ENCODE peak calls at places on chromosomes 11 and 22, in four cellular contexts. T is HepG2, D is HCT116, O is K562. Y is an unnamed sample.

GRCh38 chr22:24543679-24544243 is 11.2 kb downstream of the GUCD1 start:
- DNase-seq in T (no peak), D (no peak), O (no peak), Y (no peak)

GRCh38 chr22:17266261-17266971 is 47.2 kb upstream of the ADA2 start:
- DNase-seq in T (no peak), D (no peak), O (no peak), Y (no peak)

GRCh38 chr11:64842851-64843841 is 1.3 kb downstream of the CDC42BPG start:
- DNase-seq in T (peak; percentile 70), D (no peak), O (peak; percentile 71), Y (no peak)

GRCh38 chr11:6468712-6469495 is 4.8 kb downstream of the TRIM3 start:
- DNase-seq in T (peak; percentile 57), D (peak; percentile 60), O (peak; percentile 95), Y (no peak)

GRCh38 chr11:58647141-58647699 is 24.8 kb downstream of the CNTF start:
- DNase-seq in T (no peak), D (no peak), O (no peak), Y (no peak)

GRCh38 chr22:29314074-29314473 is 1.4 kb downstream of the RASL10A start:
- DNase-seq in T (no peak), D (no peak), O (no peak), Y (no peak)

GRCh38 chr11:66880484-66881211 is 23.8 kb downstream of the LRFN4 start:
- DNase-seq in T (no peak), D (no peak), O (no peak), Y (no peak)

GRCh38 chr11:19400296-19400695 is 159.6 kb upstream of the E2F8 start:
- DNase-seq in T (no peak), D (no peak), O (no peak), Y (no peak)

GRCh38 chr11:102530558-102530957 is at the start of gene MMP7:
- DNase-seq in T (no peak), D (no peak), O (no peak), Y (no peak)

GRCh38 chr11:57649826-57650738 is at the start of gene YPEL4:
- DNase-seq in T (no peak), D (no peak), O (peak; percentile 83), Y (no peak)

DNA sequence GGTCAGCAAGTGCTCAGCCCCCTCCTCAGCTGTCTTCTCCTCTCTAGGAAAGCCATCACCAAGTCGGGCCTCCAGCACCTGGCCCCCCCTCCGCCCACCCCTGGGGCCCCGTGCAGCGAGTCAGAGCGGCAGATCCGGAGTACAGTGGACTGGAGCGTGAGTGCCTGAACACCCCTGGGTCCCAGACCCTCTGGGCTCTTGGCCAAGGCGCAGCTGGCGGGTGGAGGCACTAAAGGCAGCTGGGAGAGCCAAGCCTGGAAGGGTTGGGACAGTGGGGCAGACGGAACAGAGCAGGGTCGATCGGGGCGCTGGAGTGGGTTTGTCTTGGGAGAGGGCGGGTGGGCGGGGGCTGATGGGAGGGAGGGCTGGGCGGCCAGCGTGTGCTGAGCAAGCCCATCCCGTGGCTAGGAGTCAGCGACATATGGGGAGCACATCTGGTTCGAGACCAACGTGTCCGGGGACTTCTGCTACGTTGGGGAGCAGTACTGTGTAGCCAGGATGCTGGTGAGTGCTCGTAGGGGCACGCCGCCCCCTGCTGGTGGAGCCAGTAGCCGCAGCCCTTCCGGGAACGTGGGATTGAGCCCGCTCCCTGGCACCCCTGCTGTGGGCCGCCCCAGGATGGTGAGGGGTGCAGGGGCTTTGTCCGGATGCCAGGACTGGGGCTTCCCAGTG is 14.1 kb upstream of the MDK start:
- DNase-seq in T (peak; percentile 25), D (no peak), O (peak; percentile 63), Y (no peak)
- TF ChIP-seq TCF7L2 in T (no peak), D (no peak), O (no peak), Y (no peak)

DNA sequence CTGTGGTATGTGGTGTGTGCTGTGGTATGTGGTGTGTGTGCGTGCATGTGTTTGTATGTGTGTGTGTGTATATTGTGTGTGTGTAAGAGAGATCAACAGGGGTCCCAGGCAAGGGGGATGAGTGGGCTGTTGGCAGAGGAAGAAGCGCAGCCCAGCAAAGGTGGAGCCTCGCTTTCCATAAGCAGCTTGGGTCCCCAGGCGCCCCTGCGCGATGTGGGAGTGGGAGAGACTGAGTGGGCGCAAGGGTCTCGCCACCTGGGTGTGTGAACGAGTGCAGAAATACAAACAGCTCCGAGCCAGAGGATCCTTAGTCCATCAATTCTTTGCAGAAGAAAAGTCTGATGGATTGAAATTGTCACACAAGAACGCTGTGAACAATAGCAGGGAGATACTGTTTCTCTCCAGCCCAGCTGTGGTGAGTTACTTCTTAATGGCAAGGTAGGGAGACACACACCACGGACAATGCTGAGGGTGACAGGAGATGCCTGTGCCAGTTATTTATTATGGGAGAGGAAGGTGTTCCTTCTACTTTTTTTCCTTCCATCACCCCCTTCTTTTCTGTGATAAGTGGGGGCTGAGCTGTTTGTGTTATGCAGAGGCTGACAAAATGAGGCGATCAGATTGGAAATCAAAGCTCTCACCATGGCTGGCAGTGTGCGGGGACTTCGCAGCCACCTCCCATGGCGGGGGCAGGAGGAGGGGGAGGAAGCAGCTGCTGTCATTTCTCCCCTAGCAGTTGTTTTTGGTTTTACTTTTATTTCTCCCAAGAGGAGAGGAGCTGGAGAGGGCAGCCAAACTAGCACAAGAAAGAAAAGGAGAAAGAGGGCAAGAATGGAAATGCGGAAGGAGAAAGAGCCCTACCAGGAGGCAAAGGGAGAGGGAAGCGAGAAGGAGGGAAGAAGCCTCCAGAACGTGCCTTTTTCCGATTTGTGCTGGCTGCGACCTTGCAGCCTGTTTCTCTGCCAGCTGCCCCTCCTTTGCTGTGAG is 755.7 kb downstream of the NTM start:
- DNase-seq in T (no peak), D (no peak), O (no peak), Y (no peak)
- TF ChIP-seq REST in T (no peak), D (no peak), O (no peak), Y (no peak)

GRCh38 chr11:78039391-78039918 is 16.4 kb upstream of the KCTD14 start:
- DNase-seq in T (no peak), D (no peak), O (no peak), Y (no peak)

GRCh38 chr11:78042858-78043257 is 19.8 kb upstream of the KCTD14 start:
- DNase-seq in T (no peak), D (no peak), O (no peak), Y (no peak)

GRCh38 chr11:78039919-78040671 is 17.0 kb upstream of the KCTD14 start:
- DNase-seq in T (peak; percentile 67), D (no peak), O (peak; percentile 82), Y (no peak)

GRCh38 chr11:78041843-78042455 is 18.9 kb upstream of the KCTD14 start:
- DNase-seq in T (no peak), D (no peak), O (no peak), Y (no peak)

GRCh38 chr11:78040691-78041379 is 17.8 kb upstream of the KCTD14 start:
- DNase-seq in T (no peak), D (no peak), O (peak; percentile 66), Y (no peak)
- TF ChIP-seq POLR2AphosphoS5 in T (no peak), D (no peak), O (no peak), Y (no peak)

GRCh38 chr22:48594757-48595510 is 1232.7 kb downstream of the BRD1 start:
- DNase-seq in T (no peak), D (no peak), O (no peak), Y (no peak)

GRCh38 chr22:48593551-48593950 is 1234.1 kb downstream of the BRD1 start:
- DNase-seq in T (no peak), D (no peak), O (no peak), Y (no peak)

GRCh38 chr22:48592931-48593330 is 1234.7 kb downstream of the BRD1 start:
- DNase-seq in T (no peak), D (no peak), O (no peak), Y (no peak)

GRCh38 chr22:48595511-48595905 is 1232.2 kb downstream of the BRD1 start:
- DNase-seq in T (no peak), D (no peak), O (no peak), Y (no peak)

DNA sequence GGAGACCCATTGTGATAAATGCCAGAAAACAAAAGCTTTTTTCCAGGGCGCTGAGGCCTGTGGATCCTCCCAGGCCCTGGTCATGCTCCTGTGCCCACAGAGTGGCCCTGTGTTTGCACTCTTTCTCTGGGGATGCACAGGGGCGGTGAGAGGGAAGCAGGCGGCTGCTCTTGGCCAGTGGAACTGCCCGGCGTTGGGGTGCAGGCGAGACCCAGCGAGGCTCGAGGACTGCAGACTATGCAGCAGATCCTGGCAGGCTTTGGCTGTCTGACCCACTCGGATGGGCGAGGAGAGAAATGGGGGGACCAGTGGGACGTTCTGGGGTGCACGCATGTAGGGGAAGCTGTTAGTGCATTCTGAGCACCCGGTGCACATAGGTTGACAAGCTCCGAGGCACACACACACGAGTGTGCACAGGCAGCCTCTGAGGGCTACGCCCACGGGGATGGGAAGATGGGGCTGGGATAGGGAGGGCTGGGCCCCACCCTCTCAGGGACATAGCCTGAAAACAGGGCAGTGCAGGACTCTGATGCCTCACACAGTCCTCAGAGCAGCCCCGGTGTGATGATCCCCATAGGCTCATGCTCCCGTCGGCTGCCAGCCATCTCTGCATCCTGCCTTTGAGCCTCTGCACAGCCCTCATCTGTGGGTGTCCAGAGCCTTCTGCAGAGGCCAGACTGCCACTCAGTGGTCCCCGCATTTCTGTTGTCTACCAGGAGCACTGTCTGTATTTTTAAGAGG is 1233.5 kb downstream of the BRD1 start:
- DNase-seq in T (no peak), D (no peak), O (no peak), Y (no peak)
- TF ChIP-seq TCF7L2 in T (no peak), D (no peak), O (no peak), Y (no peak)

GRCh38 chr22:27318516-27318915 is 483.0 kb downstream of the MN1 start:
- DNase-seq in T (no peak), D (no peak), O (no peak), Y (no peak)
- TF ChIP-seq REST in T (no peak), D (no peak), O (no peak), Y (no peak)

DNA sequence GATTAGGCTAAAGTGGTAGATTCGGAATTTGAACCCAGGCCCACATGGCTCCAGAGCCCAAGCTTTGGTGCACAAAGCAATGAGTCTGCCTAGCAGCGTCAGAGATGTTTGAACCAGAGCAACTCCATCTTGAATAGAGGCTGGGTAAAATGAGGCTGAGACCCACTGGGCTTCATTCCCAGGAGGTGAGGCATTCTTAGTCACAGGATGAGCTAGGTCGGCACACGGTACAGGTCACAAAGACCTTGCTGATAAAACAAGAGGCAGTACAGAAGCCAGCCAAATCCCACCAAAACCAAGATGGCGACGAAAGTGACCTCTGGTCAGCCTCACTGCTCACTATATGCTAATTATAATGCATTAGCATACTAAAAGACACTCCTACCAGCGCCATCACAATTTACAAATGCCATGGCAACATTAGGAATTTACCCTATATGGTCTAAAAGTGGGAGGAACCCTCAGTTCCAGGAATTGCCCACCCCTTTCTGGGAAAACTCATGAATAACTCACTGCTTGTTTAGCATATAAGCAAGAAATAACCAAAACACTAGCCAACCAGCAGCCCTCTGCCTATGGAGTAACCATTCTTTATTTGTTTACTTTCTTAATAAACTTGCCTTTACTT is 40.3 kb upstream of the DAGLA start:
- DNase-seq in T (no peak), D (no peak), O (no peak), Y (no peak)
- TF ChIP-seq POLR2AphosphoS5 in T (no peak), D (no peak), O (no peak), Y (no peak)

DNA sequence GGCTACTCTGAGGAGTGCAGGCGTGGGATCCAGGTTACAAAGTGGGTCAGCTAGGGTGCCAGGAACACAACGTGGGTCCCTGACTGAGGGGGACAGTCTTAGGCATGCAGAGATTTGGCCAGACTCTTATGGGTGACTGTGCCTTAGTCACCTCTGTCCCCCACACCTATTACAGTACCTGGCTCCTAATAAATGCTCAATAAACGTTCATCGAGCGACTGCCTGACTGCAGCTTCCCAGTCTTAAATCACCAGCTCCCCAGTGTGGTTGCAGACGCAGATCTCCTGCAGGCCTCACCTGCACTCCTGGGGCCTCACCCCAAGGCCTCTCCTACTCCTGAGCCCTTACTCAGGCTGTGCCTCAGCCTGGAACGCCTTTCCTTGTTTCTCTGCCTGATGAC is 3.2 kb upstream of the SUN2 start:
- DNase-seq in T (no peak), D (no peak), O (no peak), Y (no peak)
- TF ChIP-seq TCF7L2 in T (no peak), D (no peak), O (no peak), Y (no peak)